ENCODE peak calls at places on chromosomes 6 and 20, in four cellular contexts. A is naive thymus-derived CD4-positive, alpha-beta T cell; X is mesendoderm; L is CD8-positive, alpha-beta memory T cell. D is an unnamed sample.

GRCh38 chr6:89989742-89990141 is 95.5 kb downstream of the GJA10 start:
- DNase-seq in A (no peak), X (peak; percentile 16), L (no peak), D (no peak)

GRCh38 chr6:105804436-105804835 is 281.7 kb upstream of the PRDM1 start:
- DNase-seq in A (no peak), X (no peak), L (no peak), D (no peak)

GRCh38 chr6:137520520-137520919 is 26.3 kb upstream of the OLIG3 start:
- DNase-seq in A (no peak), X (no peak), L (no peak), D (no peak)

GRCh38 chr6:96926425-96926824 is 1.9 kb downstream of the KLHL32 start:
- DNase-seq in A (no peak), X (no peak), L (no peak), D (no peak)

GRCh38 chr6:147741419-147741818 is 232.9 kb downstream of the SAMD5 start:
- DNase-seq in A (no peak), X (no peak), L (no peak), D (no peak)

GRCh38 chr6:36907781-36908180 is 22.0 kb downstream of the C6orf89 start:
- DNase-seq in A (no peak), X (no peak), L (no peak), D (no peak)

GRCh38 chr20:37345339-37346231 is at the start of gene SRC:
- DNase-seq in A (peak; percentile 20), X (peak; percentile 81), L (peak; percentile 14), D (peak; percentile 35)

GRCh38 chr20:50399917-50400704 is 110.1 kb upstream of the PTPN1 start:
- DNase-seq in A (no peak), X (peak; percentile 45), L (no peak), D (no peak)

GRCh38 chr20:42018979-42019378 is 400.8 kb upstream of the CHD6 start:
- DNase-seq in A (no peak), X (peak; percentile 60), L (no peak), D (no peak)

GRCh38 chr6:152552616-152553209 is 84.4 kb downstream of the SYNE1 start:
- DNase-seq in A (peak; percentile 5), X (peak; percentile 88), L (peak; percentile 28), D (no peak)

GRCh38 chr6:106119526-106119925 is 33.4 kb downstream of the PRDM1 start:
- DNase-seq in A (no peak), X (no peak), L (no peak), D (no peak)

GRCh38 chr6:30612213-30612612 is 4.8 kb downstream of the PPP1R10 start:
- DNase-seq in A (no peak), X (no peak), L (no peak), D (no peak)

GRCh38 chr20:40956503-40956902 is 72.1 kb upstream of the TOP1 start:
- DNase-seq in A (no peak), X (no peak), L (no peak), D (peak; percentile 39)

GRCh38 chr6:45044510-45045252 is 283.4 kb upstream of the RUNX2 start:
- DNase-seq in A (no peak), X (no peak), L (no peak), D (no peak)

GRCh38 chr6:128516514-128516898 is 3.9 kb downstream of the PTPRK start:
- DNase-seq in A (no peak), X (peak; percentile 57), L (no peak), D (no peak)

GRCh38 chr20:63956664-63957003 is 418 bp upstream of the UCKL1 start:
- DNase-seq in A (no peak), X (no peak), L (no peak), D (no peak)

GRCh38 chr6:153170511-153170910 is 39.4 kb upstream of the RGS17 start:
- DNase-seq in A (no peak), X (peak; percentile 42), L (no peak), D (no peak)

DNA sequence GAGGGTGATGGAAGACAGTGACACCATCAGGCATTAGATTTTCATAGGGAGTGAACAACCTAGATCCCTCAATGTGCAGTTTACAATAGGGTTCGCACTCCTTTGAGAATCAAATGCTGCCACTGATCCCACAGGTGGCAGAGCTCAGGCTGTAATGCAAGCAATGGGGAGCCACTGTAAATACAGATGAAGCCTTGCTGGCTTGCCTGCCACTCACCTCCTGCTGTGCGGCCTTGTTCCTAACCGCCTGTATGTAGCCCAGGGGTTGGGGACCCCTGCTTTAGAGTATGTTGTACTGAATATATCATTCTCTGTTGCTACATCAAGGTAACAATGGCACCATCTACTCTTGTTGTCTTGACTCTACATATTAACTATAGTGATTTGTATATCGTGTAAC is 37.1 kb downstream of the TPD52L1 start:
- DNase-seq in A (no peak), X (no peak), L (no peak), D (no peak)
- H3K27ac ChIP-seq in A (no peak overlapping the region), X (no peak overlapping the region), L (no peak overlapping the region), D (no peak overlapping the region)

GRCh38 chr6:7047071-7047470 is 60.7 kb upstream of the RREB1 start:
- DNase-seq in A (no peak), X (no peak), L (no peak), D (no peak)
- H3K27ac ChIP-seq in A (no peak overlapping the region), X (no peak overlapping the region), L (no peak overlapping the region), D (no peak overlapping the region)

GRCh38 chr20:38472513-38473352 is at the start of gene RALGAPB:
- DNase-seq in A (peak; percentile 98), X (peak; percentile 99), L (peak; percentile 98), D (peak; percentile 99)

GRCh38 chr20:38471987-38472512 is 593 bp upstream of the RALGAPB start:
- DNase-seq in A (no peak), X (no peak), L (no peak), D (no peak)

GRCh38 chr20:38466171-38466570 is 6.5 kb upstream of the RALGAPB start:
- DNase-seq in A (no peak), X (no peak), L (no peak), D (no peak)

GRCh38 chr20:38473353-38473795 is 731 bp downstream of the RALGAPB start:
- DNase-seq in A (no peak), X (peak; percentile 82), L (no peak), D (peak; percentile 22)

DNA sequence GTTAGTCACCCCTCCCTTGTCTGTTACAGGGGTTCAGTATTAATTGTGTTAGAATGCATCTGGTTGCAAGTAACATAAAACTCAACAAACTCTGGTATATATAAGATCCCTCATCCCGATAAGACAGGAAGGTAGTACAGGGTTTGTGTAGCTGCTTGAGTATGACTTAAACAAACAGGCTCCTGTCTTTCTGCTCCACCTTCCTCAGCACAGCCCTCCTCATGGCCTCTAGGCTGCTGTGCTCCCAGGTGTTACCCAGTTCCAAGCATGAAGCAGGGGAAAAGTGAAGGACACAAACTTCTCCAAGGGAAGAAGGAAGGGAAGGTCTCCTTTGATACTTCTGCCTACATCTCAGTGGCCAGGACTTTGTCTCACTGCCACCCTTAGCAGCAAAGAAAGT is 1.4 kb upstream of the RALGAPB start:
- DNase-seq in A (no peak), X (no peak), L (no peak), D (no peak)
- H3K27ac ChIP-seq in A (peak overlapping the region; percentile 80), X (no peak overlapping the region), L (no peak overlapping the region), D (peak overlapping the region; percentile 65)

DNA sequence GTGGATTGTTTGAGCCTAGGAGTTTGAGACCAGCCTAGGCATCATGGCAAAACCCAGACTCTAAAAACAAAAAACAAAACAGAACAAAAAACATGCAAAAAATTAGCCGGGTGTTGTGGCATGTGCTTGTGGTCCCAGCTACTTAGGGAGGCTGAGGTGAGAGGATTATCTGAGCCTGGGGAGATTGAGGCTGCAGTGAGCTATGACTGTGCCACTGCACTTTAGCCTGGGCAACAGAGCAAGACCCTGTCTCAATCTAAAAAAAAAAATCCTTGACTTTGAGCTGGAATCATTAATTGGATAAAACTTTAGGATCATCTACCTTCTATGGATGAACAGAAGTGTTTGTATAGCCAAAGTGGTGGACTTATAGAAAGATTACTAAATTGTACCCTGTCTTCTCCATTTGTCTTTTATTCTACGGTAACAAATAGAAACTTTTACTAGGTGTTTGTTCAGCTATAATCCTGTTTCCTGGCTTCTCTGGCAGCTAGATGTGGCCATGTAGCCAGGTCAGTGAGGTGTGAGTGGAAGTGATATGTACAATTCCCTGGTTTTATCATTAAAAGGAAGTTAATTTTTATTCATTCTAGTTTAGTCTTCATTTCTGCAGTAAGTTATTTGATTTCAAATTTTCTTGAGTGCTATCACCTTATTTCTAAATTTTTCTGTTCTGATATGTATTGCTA is 108.3 kb upstream of the RNF24 start:
- DNase-seq in A (no peak), X (no peak), L (no peak), D (no peak)
- H3K27ac ChIP-seq in A (no peak overlapping the region), X (no peak overlapping the region), L (no peak overlapping the region), D (no peak overlapping the region)

DNA sequence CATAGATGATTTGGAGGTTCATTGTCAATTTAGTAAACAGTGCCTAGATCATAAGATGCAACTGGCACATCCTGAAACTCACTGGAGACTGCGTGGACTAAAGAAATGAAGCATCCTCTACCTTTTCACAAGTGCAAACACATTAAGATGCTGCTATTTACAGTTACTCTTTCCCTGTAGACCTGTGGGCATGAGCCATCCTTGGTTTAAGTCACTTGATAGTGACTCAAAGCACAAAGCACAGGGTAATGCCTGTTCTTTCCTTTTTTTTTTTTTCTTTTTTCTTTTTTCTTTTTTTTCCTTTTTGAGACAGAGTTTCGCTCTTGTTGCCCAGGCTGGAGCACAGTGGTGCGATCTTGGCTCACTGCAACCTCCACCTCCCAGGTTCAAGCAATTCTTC is 10.0 kb upstream of the HLA-DQA1 start:
- DNase-seq in A (no peak), X (no peak), L (no peak), D (no peak)
- H3K27ac ChIP-seq in A (no peak overlapping the region), X (no peak overlapping the region), L (no peak overlapping the region), D (no peak overlapping the region)

GRCh38 chr6:168956884-168957730 is 296.5 kb downstream of the THBS2 start:
- DNase-seq in A (no peak), X (peak; percentile 84), L (peak; percentile 32), D (no peak)
- H3K27ac ChIP-seq in A (no peak overlapping the region), X (no peak overlapping the region), L (no peak overlapping the region), D (no peak overlapping the region)

GRCh38 chr6:63504777-63505384 is 67.4 kb upstream of the LOC128125822 start:
- DNase-seq in A (no peak), X (no peak), L (no peak), D (no peak)

GRCh38 chr6:63503199-63503598 is 69.1 kb upstream of the LOC128125822 start:
- DNase-seq in A (no peak), X (no peak), L (no peak), D (no peak)

GRCh38 chr6:63496388-63496804 is 75.9 kb upstream of the LOC128125822 start:
- DNase-seq in A (no peak), X (no peak), L (no peak), D (no peak)

GRCh38 chr6:63507096-63507495 is 65.2 kb upstream of the LOC128125822 start:
- DNase-seq in A (no peak), X (no peak), L (no peak), D (no peak)

GRCh38 chr6:63502165-63502564 is 70.1 kb upstream of the LOC128125822 start:
- DNase-seq in A (no peak), X (no peak), L (no peak), D (no peak)
- H3K27ac ChIP-seq in A (no peak overlapping the region), X (no peak overlapping the region), L (no peak overlapping the region), D (no peak overlapping the region)

D was measured in CD8-positive, alpha-beta T cell.